ENCODE peak calls at places on chromosomes 6 and 20, in four cellular contexts. T is fibroblast of lung, G is Calu3, S is cardiac fibroblast. D is an unnamed sample.

GRCh38 chr6:71347119-71347518 is 58.5 kb downstream of the OGFRL1 start:
- DNase-seq in T (no peak), G (no peak), S (no peak), D (no peak)

GRCh38 chr6:148557796-148558457 is 188.9 kb upstream of the UST start:
- DNase-seq in T (peak), G (no peak), S (peak), D (no peak)

GRCh38 chr6:156774872-156775405 is 2.2 kb upstream of the ARID1B start:
- DNase-seq in T (no peak), G (no peak), S (peak), D (no peak)

GRCh38 chr6:81589465-81590313 is 162.8 kb downstream of the TENT5A start:
- DNase-seq in T (no peak), G (no peak), S (peak), D (peak)

GRCh38 chr20:10111144-10111771 is 76.5 kb downstream of the ANKEF1 start:
- DNase-seq in T (no peak), G (no peak), S (no peak), D (no peak)

GRCh38 chr6:72683797-72684196 is 61.9 kb downstream of the KCNQ5 start:
- DNase-seq in T (no peak), G (no peak), S (no peak), D (no peak)

GRCh38 chr6:24188571-24188970 is 62.6 kb downstream of the NRSN1 start:
- DNase-seq in T (no peak), G (no peak), S (no peak), D (no peak)

GRCh38 chr20:2005831-2006426 is 12.1 kb upstream of the PDYN start:
- DNase-seq in T (peak), G (peak), S (peak), D (peak)

GRCh38 chr20:32457476-32457986 is 99.4 kb downstream of the ASXL1 start:
- DNase-seq in T (peak), G (no peak), S (peak), D (peak)

GRCh38 chr20:63128367-63128766 is 87.6 kb downstream of the YTHDF1 start:
- DNase-seq in T (no peak), G (no peak), S (no peak), D (no peak)

GRCh38 chr6:136761227-136761922 is 30.9 kb downstream of the MAP3K5 start:
- DNase-seq in T (peak), G (no peak), S (peak), D (no peak)

GRCh38 chr6:106556368-106556960 is 72.8 kb downstream of the RTN4IP1 start:
- DNase-seq in T (peak), G (no peak), S (peak), D (peak)

GRCh38 chr20:33893314-33893713 is 82.2 kb downstream of the CHMP4B start:
- DNase-seq in T (peak), G (no peak), S (peak), D (peak)

GRCh38 chr6:115821798-115822197 is 238.9 kb downstream of the FRK start:
- DNase-seq in T (no peak), G (no peak), S (no peak), D (no peak)

GRCh38 chr20:15931897-15932296 is 641.4 kb downstream of the KIF16B start:
- DNase-seq in T (no peak), G (no peak), S (no peak), D (no peak)

GRCh38 chr20:15927893-15928650 is 645.2 kb downstream of the KIF16B start:
- DNase-seq in T (no peak), G (no peak), S (no peak), D (peak)

GRCh38 chr20:15925376-15925775 is 647.9 kb downstream of the KIF16B start:
- DNase-seq in T (no peak), G (no peak), S (no peak), D (no peak)

GRCh38 chr20:15928946-15929345 is 644.3 kb downstream of the KIF16B start:
- DNase-seq in T (no peak), G (no peak), S (no peak), D (no peak)

DNA sequence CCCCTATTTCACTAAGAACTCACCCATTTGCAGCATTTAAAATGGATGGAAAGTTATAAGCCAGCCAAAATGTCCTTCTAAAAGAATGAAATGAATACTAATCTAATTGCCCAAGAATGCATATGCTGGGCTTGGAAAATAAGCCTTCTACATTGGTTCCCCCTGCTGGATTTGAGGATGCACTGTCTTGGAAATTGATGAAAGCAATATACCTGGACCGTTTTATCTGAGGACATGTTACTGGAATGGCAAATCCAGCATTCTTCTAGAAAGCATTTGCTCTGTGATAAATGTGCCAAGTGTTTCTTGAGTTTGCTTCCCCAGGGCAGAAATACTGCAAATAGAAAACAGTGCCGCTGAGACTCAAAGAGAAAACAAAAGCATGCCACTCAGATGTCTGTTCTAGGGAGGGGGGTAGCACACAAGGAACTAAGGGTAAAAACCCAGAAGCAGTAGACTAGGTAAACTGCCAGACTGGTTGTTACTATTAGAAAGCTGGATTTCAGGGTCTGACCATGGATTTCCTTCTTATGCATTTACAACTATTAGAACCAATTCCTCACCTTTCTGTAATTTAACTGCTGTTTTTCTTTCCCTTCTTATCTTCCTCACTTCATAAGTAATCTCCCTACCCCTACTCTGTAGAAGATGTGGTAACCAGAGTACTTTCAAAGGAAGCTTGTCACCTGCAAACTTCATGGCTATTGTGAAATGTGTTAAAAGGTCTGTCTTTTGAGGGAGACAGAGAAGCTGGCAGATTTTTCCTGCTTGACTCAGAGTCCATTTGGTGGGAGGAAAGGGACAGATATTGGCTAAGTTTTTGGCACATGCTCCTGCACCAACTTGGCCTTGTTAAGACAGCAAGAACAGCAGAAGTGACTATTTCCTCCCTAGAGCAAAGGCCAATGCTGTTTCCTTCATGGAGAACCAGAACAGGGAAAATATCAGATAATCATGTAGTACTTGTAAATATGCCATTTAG is 642.6 kb downstream of the KIF16B start:
- DNase-seq in T (peak), G (no peak), S (peak), D (peak)
- TF ChIP-seq CTCF in T (peak), G (no peak), S (peak), D (peak)

GRCh38 chr20:53749499-53749898 is 155.9 kb upstream of the ZNF217 start:
- DNase-seq in T (no peak), G (no peak), S (no peak), D (no peak)

GRCh38 chr20:53751394-53752368 is 158.0 kb upstream of the ZNF217 start:
- DNase-seq in T (peak), G (peak), S (no peak), D (no peak)

GRCh38 chr20:53752583-53752970 is 158.9 kb upstream of the ZNF217 start:
- DNase-seq in T (no peak), G (no peak), S (no peak), D (no peak)

GRCh38 chr20:53748821-53749402 is 155.3 kb upstream of the ZNF217 start:
- DNase-seq in T (peak), G (no peak), S (peak), D (peak)

DNA sequence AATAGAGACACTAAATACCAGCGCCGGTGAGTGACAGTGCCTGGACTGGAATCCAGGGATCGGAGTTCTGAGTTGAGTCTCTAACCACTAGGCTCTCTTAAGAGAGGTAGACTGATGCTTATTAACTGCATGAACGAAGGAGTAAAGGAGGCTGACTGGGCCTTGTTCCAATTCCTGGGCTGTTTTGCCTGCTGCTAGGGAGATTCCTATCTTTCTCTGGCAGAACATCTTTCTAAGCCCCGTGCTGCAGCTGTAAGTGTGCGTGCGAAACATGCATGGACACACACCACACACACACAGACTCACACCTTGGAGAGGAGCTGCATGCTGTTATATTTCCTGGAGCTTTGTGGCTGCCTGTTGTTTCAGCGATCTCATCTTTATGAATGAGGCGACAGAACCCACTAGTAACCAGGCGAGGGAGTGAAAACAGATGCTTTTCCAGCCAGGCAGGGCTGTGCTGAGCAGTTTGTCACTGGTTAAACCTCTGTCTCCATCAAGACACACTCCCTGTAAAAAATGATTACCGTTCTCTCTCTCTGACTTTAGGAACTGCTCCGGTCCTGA is 157.3 kb upstream of the ZNF217 start:
- DNase-seq in T (peak), G (no peak), S (peak), D (peak)
- TF ChIP-seq CTCF in T (no peak), G (no peak), S (no peak), D (no peak)

GRCh38 chr20:24393903-24394302 is 75.5 kb upstream of the SYNDIG1 start:
- DNase-seq in T (no peak), G (no peak), S (no peak), D (no peak)
- TF ChIP-seq CTCF in T (no peak), G (no peak), S (no peak), D (no peak)

DNA sequence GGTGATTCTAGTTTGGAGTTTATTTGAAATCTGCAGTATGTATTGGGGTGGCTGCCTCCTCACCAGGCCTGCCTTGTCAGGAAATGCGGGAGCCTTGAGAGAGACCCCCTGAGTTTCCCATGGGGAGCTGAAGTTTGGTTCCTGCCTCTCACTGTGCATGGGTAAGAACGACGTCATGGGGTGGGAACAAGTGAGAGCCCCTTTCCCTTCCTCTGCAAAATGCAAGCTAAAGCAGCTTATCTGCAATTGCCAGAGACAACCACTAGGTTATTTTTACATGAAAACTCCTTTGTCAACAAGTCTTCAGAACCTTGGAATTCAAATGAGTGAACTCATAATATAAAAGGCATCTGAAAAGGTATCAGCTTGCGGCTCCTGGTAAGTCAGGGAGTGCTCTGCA is 58.4 kb downstream of the TMEM170B start:
- DNase-seq in T (peak), G (no peak), S (peak), D (no peak)
- TF ChIP-seq CTCF in T (peak), G (no peak), S (peak), D (no peak)

GRCh38 chr6:135411339-135411738 is 86.2 kb downstream of the AHI1 start:
- DNase-seq in T (no peak), G (no peak), S (peak), D (peak)
- TF ChIP-seq CTCF in T (peak), G (no peak), S (peak), D (peak)

D was measured in foreskin fibroblast.